ENCODE peak calls at places on chromosomes 1 and 21, in nine cellular contexts. Q, W, T, I, N, O, P, L and D are unnamed samples.

GRCh38 chr1:117672756-117673155 is 66.9 kb downstream of the TENT5C start:
- DNase-seq in Q (no peak), W (no peak), T (no peak), I (no peak), N (no peak), O (no peak), P (no peak), L (no peak), D (no peak)

GRCh38 chr1:23745515-23745914 is 2.2 kb downstream of the ELOA start:
- DNase-seq in Q (peak; percentile 79), W (no peak), T (peak; percentile 59), I (no peak), N (no peak), O (peak; percentile 58), P (no peak), L (no peak), D (no peak)

GRCh38 chr1:70459502-70460225 is 48.6 kb downstream of the CTH start:
- DNase-seq in Q (no peak), W (no peak), T (peak; percentile 71), I (no peak), N (no peak), O (peak; percentile 28), P (no peak), L (no peak), D (no peak)

GRCh38 chr1:69567847-69568434 is at the start of gene LRRC7:
- DNase-seq in Q (peak; percentile 29), W (no peak), T (no peak), I (peak; percentile 60), N (peak; percentile 9), O (no peak), P (no peak), L (no peak), D (peak; percentile 92)

GRCh38 chr1:228210076-228210651 is 2.3 kb downstream of the OBSCN start:
- DNase-seq in Q (no peak), W (no peak), T (no peak), I (peak; percentile 51), N (no peak), O (no peak), P (no peak), L (peak; percentile 58), D (no peak)

GRCh38 chr1:115218034-115218405 is 120.0 kb downstream of the NGF start:
- DNase-seq in Q (no peak), W (no peak), T (no peak), I (no peak), N (no peak), O (peak; percentile 6), P (no peak), L (no peak), D (no peak)

GRCh38 chr1:27755865-27756264 is 17.2 kb upstream of the STX12 start:
- DNase-seq in Q (no peak), W (no peak), T (no peak), I (no peak), N (no peak), O (no peak), P (no peak), L (no peak), D (no peak)

GRCh38 chr1:179043266-179043665 is 17.6 kb downstream of the FAM20B start:
- DNase-seq in Q (no peak), W (no peak), T (no peak), I (no peak), N (no peak), O (no peak), P (no peak), L (no peak), D (no peak)

GRCh38 chr1:99119193-99119592 is 114.5 kb upstream of the PLPPR5 start:
- DNase-seq in Q (no peak), W (no peak), T (peak; percentile 19), I (no peak), N (no peak), O (peak; percentile 12), P (no peak), L (no peak), D (no peak)

GRCh38 chr1:201088395-201088794 is 23.8 kb downstream of the CACNA1S start:
- DNase-seq in Q (no peak), W (no peak), T (peak; percentile 13), I (no peak), N (no peak), O (no peak), P (no peak), L (no peak), D (no peak)

GRCh38 chr1:30336550-30337426 is 386.6 kb downstream of the MATN1 start:
- DNase-seq in Q (no peak), W (no peak), T (no peak), I (peak; percentile 42), N (no peak), O (no peak), P (no peak), L (peak; percentile 47), D (peak; percentile 57)

GRCh38 chr1:1425426-1425752 is 4.3 kb upstream of the ANKRD65 start:
- DNase-seq in Q (no peak), W (no peak), T (no peak), I (no peak), N (no peak), O (no peak), P (no peak), L (no peak), D (no peak)

GRCh38 chr1:183764981-183765380 is 39.9 kb upstream of the RGL1 start:
- DNase-seq in Q (no peak), W (no peak), T (peak; percentile 45), I (no peak), N (no peak), O (no peak), P (no peak), L (no peak), D (no peak)

GRCh38 chr1:245091171-245091621 is 63.6 kb upstream of the KIF26B start:
- DNase-seq in Q (no peak), W (no peak), T (peak; percentile 20), I (no peak), N (no peak), O (peak; percentile 12), P (no peak), L (no peak), D (no peak)

GRCh38 chr1:32351077-32351858 is 11.0 kb downstream of the FAM229A start:
- DNase-seq in Q (peak; percentile 99), W (peak; percentile 75), T (peak; percentile 84), I (peak; percentile 96), N (peak; percentile 92), O (peak; percentile 93), P (peak; percentile 95), L (peak; percentile 93), D (peak; percentile 98)
- TF ChIP-seq CTCF in Q (peak; percentile 16), W (peak; percentile 60), T (peak; percentile 27), I (peak; percentile 54), N (peak; percentile 75), O (peak; percentile 34), P (peak; percentile 54), L (peak; percentile 91), D (peak; percentile 82)

GRCh38 chr1:150022357-150022756 is 11.8 kb upstream of the OTUD7B start:
- DNase-seq in Q (no peak), W (no peak), T (no peak), I (no peak), N (no peak), O (no peak), P (peak; percentile 21), L (no peak), D (no peak)
- TF ChIP-seq CTCF in Q (no peak), W (no peak), T (no peak), I (no peak), N (no peak), O (no peak), P (no peak), L (no peak), D (no peak)

DNA sequence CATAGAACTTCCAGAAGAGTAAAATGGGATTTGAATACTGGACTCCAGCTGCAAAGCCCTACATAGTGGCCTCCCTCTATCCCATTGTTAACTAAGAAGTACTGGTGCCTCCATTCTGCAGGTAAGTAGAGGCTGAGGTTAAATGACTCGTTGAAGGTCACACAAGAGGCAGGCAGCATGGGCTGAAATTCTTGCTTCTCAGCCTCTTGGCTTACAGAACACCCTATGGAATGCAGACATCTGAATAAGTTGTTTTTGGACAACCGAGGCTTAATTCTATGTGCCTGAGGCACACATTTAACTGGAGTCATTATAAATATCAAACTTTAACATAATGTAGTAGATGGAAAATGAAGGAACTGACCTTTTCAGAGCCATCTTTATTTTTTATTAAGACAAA is 5.8 kb downstream of the DNAJC11 start:
- DNase-seq in Q (no peak), W (no peak), T (no peak), I (no peak), N (no peak), O (no peak), P (no peak), L (no peak), D (no peak)
- TF ChIP-seq CTCF in Q (no peak), W (no peak), T (no peak), I (no peak), N (no peak), O (no peak), P (no peak), L (no peak), D (no peak)

GRCh38 chr21:42760361-42760970 is 107.0 kb downstream of the PDE9A start:
- DNase-seq in Q (no peak), W (no peak), T (no peak), I (peak; percentile 47), N (no peak), O (no peak), P (no peak), L (no peak), D (no peak)
- TF ChIP-seq CTCF in Q (no peak), W (no peak), T (no peak), I (no peak), N (no peak), O (no peak), P (no peak), L (no peak), D (no peak)

GRCh38 chr21:39022901-39023693 is 160.2 kb downstream of the PSMG1 start:
- DNase-seq in Q (no peak), W (no peak), T (peak; percentile 40), I (peak; percentile 83), N (no peak), O (peak; percentile 49), P (peak; percentile 80), L (no peak), D (no peak)
- TF ChIP-seq CTCF in Q (no peak), W (peak; percentile 13), T (peak; percentile 18), I (peak; percentile 19), N (no peak), O (peak; percentile 23), P (no peak), L (no peak), D (peak; percentile 71)